ENCODE peak calls at places on chromosomes 12 and 14, in five cellular contexts. One of them, this sample, is unnamed.

GRCh38 chr12:122182887-122183587 is at the start of gene LRRC43:
- DNase-seq in body of pancreas: peak; percentile 47
- DNase-seq in adrenal gland: no peak
- DNase-seq in GM23338: peak; percentile 85
- DNase-seq in PC-3: no peak
- DNase-seq in this sample: peak; percentile 41

GRCh38 chr12:67816269-67816668 is 167.7 kb downstream of the DYRK2 start:
- DNase-seq in body of pancreas: no peak
- DNase-seq in adrenal gland: no peak
- DNase-seq in GM23338: peak; percentile 35
- DNase-seq in PC-3: no peak
- DNase-seq in this sample: no peak

GRCh38 chr12:5295966-5296365 is 135.9 kb upstream of the NTF3 start:
- DNase-seq in body of pancreas: no peak
- DNase-seq in adrenal gland: no peak
- DNase-seq in GM23338: no peak
- DNase-seq in PC-3: no peak
- DNase-seq in this sample: no peak

GRCh38 chr12:78157199-78157598 is 326.5 kb downstream of the NAV3 start:
- DNase-seq in body of pancreas: no peak
- DNase-seq in adrenal gland: no peak
- DNase-seq in GM23338: no peak
- DNase-seq in PC-3: no peak
- DNase-seq in this sample: no peak

GRCh38 chr12:115623764-115624334 is 653.6 kb downstream of the MED13L start:
- DNase-seq in body of pancreas: no peak
- DNase-seq in adrenal gland: no peak
- DNase-seq in GM23338: peak; percentile 59
- DNase-seq in PC-3: no peak
- DNase-seq in this sample: no peak

GRCh38 chr14:36474593-36474992 is 45.4 kb downstream of the NKX2-1 start:
- DNase-seq in body of pancreas: no peak
- DNase-seq in adrenal gland: no peak
- DNase-seq in GM23338: no peak
- DNase-seq in PC-3: no peak
- DNase-seq in this sample: no peak

GRCh38 chr12:55728185-55728931 is 451 bp downstream of the CD63 start:
- DNase-seq in body of pancreas: peak; percentile 87
- DNase-seq in adrenal gland: peak; percentile 77
- DNase-seq in GM23338: peak; percentile 46
- DNase-seq in PC-3: peak; percentile 50
- DNase-seq in this sample: peak; percentile 81

GRCh38 chr14:90288646-90289355 is 32.4 kb downstream of the PSMC1 start:
- DNase-seq in body of pancreas: no peak
- DNase-seq in adrenal gland: no peak
- DNase-seq in GM23338: no peak
- DNase-seq in PC-3: no peak
- DNase-seq in this sample: no peak

GRCh38 chr12:62966990-62967506 is 32.1 kb upstream of the PPM1H start:
- DNase-seq in body of pancreas: no peak
- DNase-seq in adrenal gland: no peak
- DNase-seq in GM23338: no peak
- DNase-seq in PC-3: peak; percentile 50
- DNase-seq in this sample: no peak

GRCh38 chr12:28974166-28974565 is 174.9 kb upstream of the FAR2 start:
- DNase-seq in body of pancreas: no peak
- DNase-seq in adrenal gland: no peak
- DNase-seq in GM23338: no peak
- DNase-seq in PC-3: no peak
- DNase-seq in this sample: no peak

GRCh38 chr12:1041478-1041877 is 50.5 kb downstream of the ERC1 start:
- DNase-seq in body of pancreas: no peak
- DNase-seq in adrenal gland: no peak
- DNase-seq in GM23338: no peak
- DNase-seq in PC-3: peak; percentile 46
- DNase-seq in this sample: no peak

GRCh38 chr12:102498471-102498870 is 18.1 kb upstream of the IGF1 start:
- DNase-seq in body of pancreas: no peak
- DNase-seq in adrenal gland: no peak
- DNase-seq in GM23338: no peak
- DNase-seq in PC-3: no peak
- DNase-seq in this sample: no peak

GRCh38 chr12:9143929-9144328 is 28.2 kb upstream of the A2M start:
- DNase-seq in body of pancreas: no peak
- DNase-seq in adrenal gland: no peak
- DNase-seq in GM23338: no peak
- DNase-seq in PC-3: no peak
- DNase-seq in this sample: no peak

GRCh38 chr12:111451649-111452129 is 46.0 kb downstream of the SH2B3 start:
- DNase-seq in body of pancreas: peak; percentile 8
- DNase-seq in adrenal gland: peak; percentile 11
- DNase-seq in GM23338: peak; percentile 52
- DNase-seq in PC-3: peak; percentile 72
- DNase-seq in this sample: no peak

GRCh38 chr12:92505373-92506340 is 197.1 kb upstream of the PLEKHG7 start:
- DNase-seq in body of pancreas: peak; percentile 59
- DNase-seq in adrenal gland: peak; percentile 52
- DNase-seq in GM23338: no peak
- DNase-seq in PC-3: no peak
- DNase-seq in this sample: peak; percentile 69

GRCh38 chr12:109189291-109189690 is 72.9 kb downstream of the ACACB start:
- DNase-seq in body of pancreas: no peak
- DNase-seq in adrenal gland: peak; percentile 51
- DNase-seq in GM23338: no peak
- DNase-seq in PC-3: no peak
- DNase-seq in this sample: no peak

GRCh38 chr14:71465316-71465715 is 466.9 kb upstream of the RGS6 start:
- DNase-seq in body of pancreas: no peak
- DNase-seq in adrenal gland: no peak
- DNase-seq in GM23338: no peak
- DNase-seq in PC-3: no peak
- DNase-seq in this sample: no peak

GRCh38 chr12:64682572-64683277 is 72.4 kb downstream of the RASSF3 start:
- DNase-seq in body of pancreas: peak; percentile 34
- DNase-seq in adrenal gland: peak; percentile 88
- DNase-seq in GM23338: peak; percentile 56
- DNase-seq in PC-3: no peak
- DNase-seq in this sample: peak; percentile 58

GRCh38 chr12:30959110-30959710 is 32.7 kb downstream of the TSPAN11 start:
- DNase-seq in body of pancreas: no peak
- DNase-seq in adrenal gland: no peak
- DNase-seq in GM23338: no peak
- DNase-seq in PC-3: no peak
- DNase-seq in this sample: no peak

GRCh38 chr12:39946361-39946948 is 159.4 kb downstream of the SLC2A13 start:
- DNase-seq in body of pancreas: no peak
- DNase-seq in adrenal gland: no peak
- DNase-seq in GM23338: no peak
- DNase-seq in PC-3: no peak
- DNase-seq in this sample: no peak

GRCh38 chr14:69587389-69587788 is 12.7 kb upstream of the CCDC177 start:
- DNase-seq in body of pancreas: no peak
- DNase-seq in adrenal gland: no peak
- DNase-seq in GM23338: no peak
- DNase-seq in PC-3: no peak
- DNase-seq in this sample: peak; percentile 68

GRCh38 chr12:113322353-113322752 is 12.6 kb downstream of the SLC8B1 start:
- DNase-seq in body of pancreas: no peak
- DNase-seq in adrenal gland: no peak
- DNase-seq in GM23338: no peak
- DNase-seq in PC-3: peak; percentile 91
- DNase-seq in this sample: no peak

GRCh38 chr12:6112004-6112403 is 12.5 kb downstream of the VWF start:
- DNase-seq in body of pancreas: no peak
- DNase-seq in adrenal gland: peak; percentile 5
- DNase-seq in GM23338: no peak
- DNase-seq in PC-3: no peak
- DNase-seq in this sample: no peak

DNA sequence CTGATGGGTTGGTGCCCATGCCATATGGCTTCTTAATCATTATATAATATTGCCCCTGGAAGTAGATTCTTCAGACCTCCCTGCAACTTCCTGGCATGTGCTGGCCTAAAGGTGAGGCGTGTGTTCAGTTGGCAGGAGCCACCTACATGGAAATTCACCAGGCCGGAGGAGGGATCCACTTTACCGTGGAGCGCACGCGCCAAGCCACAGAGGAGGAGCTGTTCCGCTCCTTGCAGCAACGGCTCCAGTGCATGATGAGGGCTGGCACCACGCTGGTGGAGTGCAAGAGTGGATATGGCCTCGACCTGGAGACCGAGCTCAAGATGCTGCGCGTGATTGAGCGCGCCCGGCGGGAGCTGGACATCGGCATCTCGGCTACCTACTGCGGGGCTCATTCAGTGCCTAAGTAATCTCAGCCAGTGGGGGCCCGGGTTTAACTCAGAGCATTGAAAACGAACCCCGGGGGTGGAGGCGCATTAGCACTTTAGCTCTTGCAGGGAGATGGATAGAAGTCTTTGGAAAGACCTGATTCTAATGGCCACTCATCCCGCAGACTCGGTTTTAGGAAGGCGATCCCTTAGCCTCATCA is 13.5 kb downstream of the AMDHD1 start:
- DNase-seq in body of pancreas: no peak
- DNase-seq in adrenal gland: no peak
- DNase-seq in GM23338: peak; percentile 29
- DNase-seq in PC-3: no peak
- DNase-seq in this sample: no peak
- H3K36me3 ChIP-seq in body of pancreas: no peaks in the 10 kb centered on the region
- H3K36me3 ChIP-seq in adrenal gland: no peaks in the 10 kb centered on the region
- H3K36me3 ChIP-seq in GM23338: no peaks in the 10 kb centered on the region
- H3K36me3 ChIP-seq in PC-3: no peaks in the 10 kb centered on the region
- H3K36me3 ChIP-seq in this sample: no peaks in the 10 kb centered on the region

DNA sequence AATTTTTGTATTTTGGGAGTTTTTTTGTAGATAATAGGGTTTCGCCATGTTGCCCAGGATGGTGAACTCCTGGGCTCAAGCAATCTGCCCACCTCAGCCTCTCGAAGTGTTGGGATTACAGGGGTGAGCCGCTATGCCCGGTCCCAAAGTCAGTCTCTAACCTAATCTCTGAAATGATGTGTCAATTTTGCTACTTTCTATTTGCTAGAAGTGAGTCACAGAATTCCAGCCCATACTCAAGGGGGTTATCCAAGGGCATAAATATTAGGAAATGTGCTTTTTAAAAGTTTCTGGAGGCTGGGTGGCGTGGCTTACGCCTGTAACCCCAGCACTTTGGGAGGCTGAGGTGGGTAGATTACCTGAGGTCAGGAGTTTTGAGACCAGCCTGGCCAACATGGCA is 40.5 kb downstream of the RESF1 start:
- DNase-seq in body of pancreas: no peak
- DNase-seq in adrenal gland: no peak
- DNase-seq in GM23338: no peak
- DNase-seq in PC-3: no peak
- DNase-seq in this sample: no peak
- H3K36me3 ChIP-seq in body of pancreas: peaks cover 13% of the 10 kb centered on the region
- H3K36me3 ChIP-seq in adrenal gland: peaks cover 44% of the 10 kb centered on the region
- H3K36me3 ChIP-seq in GM23338: peaks cover 50% of the 10 kb centered on the region
- H3K36me3 ChIP-seq in PC-3: no peaks in the 10 kb centered on the region
- H3K36me3 ChIP-seq in this sample: no peaks in the 10 kb centered on the region

GRCh38 chr12:7121324-7121723 is 7.4 kb downstream of the RBP5 start:
- DNase-seq in body of pancreas: no peak
- DNase-seq in adrenal gland: no peak
- DNase-seq in GM23338: no peak
- DNase-seq in PC-3: no peak
- DNase-seq in this sample: no peak

GRCh38 chr12:7117670-7118069 is 8.7 kb upstream of the C1RL start:
- DNase-seq in body of pancreas: no peak
- DNase-seq in adrenal gland: no peak
- DNase-seq in GM23338: no peak
- DNase-seq in PC-3: no peak
- DNase-seq in this sample: no peak

GRCh38 chr12:7118914-7119313 is 9.8 kb downstream of the RBP5 start:
- DNase-seq in body of pancreas: no peak
- DNase-seq in adrenal gland: no peak
- DNase-seq in GM23338: no peak
- DNase-seq in PC-3: no peak
- DNase-seq in this sample: no peak

GRCh38 chr12:7122876-7123769 is 5.6 kb downstream of the RBP5 start:
- DNase-seq in body of pancreas: no peak
- DNase-seq in adrenal gland: no peak
- DNase-seq in GM23338: no peak
- DNase-seq in PC-3: no peak
- DNase-seq in this sample: no peak

DNA sequence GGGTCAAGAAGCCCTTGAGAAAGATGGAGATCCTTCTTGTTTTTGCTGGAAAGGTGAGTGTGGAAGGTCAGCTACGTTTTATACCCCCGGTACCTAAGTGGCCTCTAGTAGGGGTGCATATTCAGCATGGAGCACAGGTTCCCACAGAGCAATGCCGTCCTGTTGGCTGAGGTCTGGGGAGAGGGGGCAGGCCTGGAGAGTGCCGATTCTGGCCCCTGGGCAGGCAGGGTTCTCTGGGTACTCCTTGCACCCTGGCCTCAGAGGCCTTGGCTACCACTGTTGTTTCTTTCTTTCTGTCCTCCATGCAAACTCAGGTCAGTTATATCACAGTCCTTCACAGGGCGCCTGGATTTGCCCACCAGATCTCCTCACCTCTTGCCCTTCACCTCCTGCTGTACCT is 8.5 kb downstream of the RBP5 start:
- DNase-seq in body of pancreas: no peak
- DNase-seq in adrenal gland: no peak
- DNase-seq in GM23338: no peak
- DNase-seq in PC-3: no peak
- DNase-seq in this sample: no peak
- H3K36me3 ChIP-seq in body of pancreas: no peaks in the 10 kb centered on the region
- H3K36me3 ChIP-seq in adrenal gland: peaks cover 7% of the 10 kb centered on the region
- H3K36me3 ChIP-seq in GM23338: no peaks in the 10 kb centered on the region
- H3K36me3 ChIP-seq in PC-3: no peaks in the 10 kb centered on the region
- H3K36me3 ChIP-seq in this sample: no peaks in the 10 kb centered on the region

DNA sequence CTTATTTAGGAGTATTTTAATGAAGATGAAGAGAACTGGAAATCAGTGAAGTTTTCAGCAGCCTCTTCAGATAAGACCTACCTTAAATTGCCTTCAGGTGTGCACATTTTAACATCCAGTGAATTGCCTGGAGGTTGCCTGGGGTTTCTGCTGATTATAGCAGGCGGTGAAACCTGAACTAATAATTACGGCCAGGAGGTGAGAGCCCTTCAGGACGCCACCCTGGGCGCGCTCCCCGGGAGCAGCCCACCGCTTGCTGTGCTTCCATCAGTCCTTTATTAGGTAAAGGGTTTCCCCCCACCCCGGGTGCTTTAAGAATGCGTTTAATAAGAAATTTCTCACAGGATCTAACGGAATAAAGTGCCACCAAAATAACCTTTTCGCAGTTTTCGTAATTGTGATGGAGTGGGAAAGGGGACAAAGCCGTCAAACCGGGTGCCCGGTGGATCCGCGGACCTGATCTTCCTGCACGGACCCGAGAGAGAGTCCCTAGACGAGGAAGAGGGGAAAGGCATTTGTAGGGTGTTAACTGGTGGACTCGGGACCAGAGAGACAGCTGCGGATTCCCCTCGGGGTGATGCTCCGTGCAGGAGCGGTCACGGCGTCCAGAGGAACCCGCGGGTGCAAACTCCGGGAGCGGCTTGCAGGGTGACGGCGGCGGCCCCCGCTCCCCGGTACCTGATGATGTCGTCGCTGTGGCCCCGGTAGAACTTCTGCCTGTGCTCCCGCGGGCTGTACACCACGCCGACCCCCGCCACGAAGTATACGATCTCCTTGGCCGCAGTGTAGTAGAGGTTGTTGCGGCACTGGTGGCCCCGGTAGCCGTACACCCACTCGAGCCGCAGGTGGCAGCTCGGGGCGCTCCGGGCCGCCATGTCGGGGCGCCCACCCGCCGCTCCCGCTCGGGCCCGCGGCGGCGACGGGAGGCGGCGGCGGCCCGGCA is 853 bp downstream of the EML5 start:
- DNase-seq in body of pancreas: peak; percentile 21
- DNase-seq in adrenal gland: peak; percentile 18
- DNase-seq in GM23338: peak; percentile 35
- DNase-seq in PC-3: no peak
- DNase-seq in this sample: peak; percentile 25
- H3K36me3 ChIP-seq in body of pancreas: no peaks in the 10 kb centered on the region
- H3K36me3 ChIP-seq in adrenal gland: no peaks in the 10 kb centered on the region
- H3K36me3 ChIP-seq in GM23338: no peaks in the 10 kb centered on the region
- H3K36me3 ChIP-seq in PC-3: no peaks in the 10 kb centered on the region
- H3K36me3 ChIP-seq in this sample: no peaks in the 10 kb centered on the region

This sample was measured in transverse colon.